ENCODE peak calls at places on chromosomes 1 and 21, in six cellular contexts. K is naive thymus-derived CD4-positive, alpha-beta T cell; Z is mesendoderm; N is neuronal stem cell; X is mucosa of descending colon; F is Panc1. H is an unnamed sample. For H3K4me1 and H3K36me3, the result is how much of the 10 kb centered on the place peaks cover.

GRCh38 chr21:26739189-26739588 is 106.0 kb downstream of the ADAMTS1 start:
- DNase-seq in K (no peak), Z (peak), N (no peak), X (no peak), F (no peak), H (no peak)

GRCh38 chr1:28326980-28327379 is 1.9 kb upstream of the MED18 start:
- DNase-seq in K (no peak), Z (no peak), N (no peak), X (no peak), F (no peak), H (no peak)

GRCh38 chr1:184507604-184508289 is 120.9 kb downstream of the C1orf21 start:
- DNase-seq in K (no peak), Z (no peak), N (no peak), X (no peak), F (no peak), H (no peak)

GRCh38 chr1:210446479-210446878 is 117.8 kb downstream of the HHAT start:
- DNase-seq in K (peak), Z (no peak), N (peak), X (no peak), F (no peak), H (no peak)

GRCh38 chr1:207908112-207908734 is 2.7 kb downstream of the CD34 start:
- DNase-seq in K (no peak), Z (peak), N (no peak), X (no peak), F (no peak), H (no peak)

GRCh38 chr1:185054365-185055060 is 9.2 kb downstream of the RNF2 start:
- DNase-seq in K (no peak), Z (no peak), N (no peak), X (no peak), F (no peak), H (no peak)

GRCh38 chr21:26501622-26502021 is 71.5 kb downstream of the CYYR1 start:
- DNase-seq in K (no peak), Z (no peak), N (no peak), X (no peak), F (no peak), H (no peak)

GRCh38 chr1:157105298-157105987 is 5.8 kb upstream of the ETV3L start:
- DNase-seq in K (no peak), Z (no peak), N (no peak), X (no peak), F (no peak), H (no peak)

GRCh38 chr1:93732514-93732913 is 50.9 kb upstream of the BCAR3 start:
- DNase-seq in K (no peak), Z (peak), N (no peak), X (no peak), F (no peak), H (no peak)

GRCh38 chr1:11337536-11338350 is 64.7 kb downstream of the UBIAD1 start:
- DNase-seq in K (peak), Z (peak), N (peak), X (no peak), F (peak), H (peak)

GRCh38 chr1:209989525-209989924 is 51.5 kb downstream of the SYT14 start:
- DNase-seq in K (no peak), Z (no peak), N (no peak), X (no peak), F (no peak), H (peak)

GRCh38 chr21:38773108-38774061 is 32.3 kb upstream of the ETS2 start:
- DNase-seq in K (no peak), Z (no peak), N (no peak), X (no peak), F (peak), H (no peak)

GRCh38 chr1:160665330-160666078 is 18.7 kb upstream of the SLAMF1 start:
- DNase-seq in K (no peak), Z (peak), N (no peak), X (peak), F (no peak), H (no peak)

GRCh38 chr1:54645806-54646676 is 4.5 kb downstream of the MROH7 start:
- DNase-seq in K (no peak), Z (no peak), N (no peak), X (no peak), F (no peak), H (no peak)

GRCh38 chr1:180680558-180681144 is 48.8 kb downstream of the XPR1 start:
- DNase-seq in K (no peak), Z (no peak), N (no peak), X (no peak), F (no peak), H (no peak)

GRCh38 chr1:17861685-17862084 is 106.6 kb downstream of the ACTL8 start:
- DNase-seq in K (no peak), Z (peak), N (no peak), X (no peak), F (no peak), H (no peak)

GRCh38 chr1:41371630-41372599 is 10.7 kb downstream of the FOXO6 start:
- DNase-seq in K (no peak), Z (peak), N (no peak), X (no peak), F (no peak), H (peak)

GRCh38 chr1:40929145-40929544 is 50.4 kb upstream of the CTPS1 start:
- DNase-seq in K (no peak), Z (no peak), N (no peak), X (no peak), F (no peak), H (no peak)

GRCh38 chr1:221765527-221765926 is 23.6 kb upstream of the DUSP10 start:
- DNase-seq in K (no peak), Z (no peak), N (no peak), X (no peak), F (no peak), H (no peak)

GRCh38 chr1:227929746-227930472 is 17.8 kb downstream of the WNT9A start:
- DNase-seq in K (no peak), Z (no peak), N (no peak), X (peak), F (no peak), H (no peak)

GRCh38 chr1:203153051-203153988 is 22.3 kb downstream of the MYBPH start:
- DNase-seq in K (no peak), Z (peak), N (peak), X (no peak), F (no peak), H (no peak)

GRCh38 chr21:34110594-34111202 is 37.3 kb downstream of the MRPS6 start:
- DNase-seq in K (no peak), Z (no peak), N (no peak), X (no peak), F (no peak), H (no peak)
- H3K4me3 ChIP-seq in K (no peak), Z (no peak), N (no peak), X (no peak), F (no peak), H (no peak)

GRCh38 chr1:182765416-182765815 is 24.2 kb upstream of the NPL start:
- DNase-seq in K (no peak), Z (no peak), N (no peak), X (no peak), F (no peak), H (no peak)
- H3K4me1 ChIP-seq in K (under half), Z (under half), N (under half), X (under half), F (under half), H (under half)

DNA sequence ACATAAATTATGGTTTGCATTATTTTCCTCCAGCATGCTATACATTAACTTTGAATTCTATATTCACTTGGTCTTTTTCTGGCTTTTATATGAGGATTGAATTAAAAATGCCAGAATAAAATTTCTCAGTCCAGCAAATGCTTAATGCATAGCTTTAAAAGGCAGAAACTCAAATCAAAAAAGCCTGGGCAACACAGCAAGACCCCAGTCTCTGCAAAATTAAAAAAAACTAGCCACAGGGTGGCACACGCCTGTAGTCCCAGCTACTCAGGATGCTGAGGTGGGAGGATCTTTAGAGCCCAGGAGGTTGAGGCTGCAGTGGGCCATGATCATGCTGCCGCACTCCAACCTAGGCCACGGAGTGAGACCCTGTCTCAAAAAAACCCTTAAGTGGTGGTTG is 19.8 kb downstream of the ATP1B1 start:
- DNase-seq in K (no peak), Z (no peak), N (no peak), X (no peak), F (no peak), H (no peak)
- H3K36me3 ChIP-seq in K (under half), Z (under half), N (half or more), X (under half), F (under half), H (half or more)

GRCh38 chr1:215081566-215082531 is 688 bp upstream of the KCNK2 start:
- DNase-seq in K (no peak), Z (peak), N (peak), X (no peak), F (no peak), H (no peak)
- H3K4me3 ChIP-seq in K (no peak), Z (no peak), N (peak), X (no peak), F (peak), H (peak)

GRCh38 chr1:3463408-3463811 is 8.9 kb downstream of the ARHGEF16 start:
- DNase-seq in K (no peak), Z (no peak), N (no peak), X (no peak), F (no peak), H (no peak)
- H3K4me1 ChIP-seq in K (under half), Z (under half), N (under half), X (under half), F (under half), H (under half)

DNA sequence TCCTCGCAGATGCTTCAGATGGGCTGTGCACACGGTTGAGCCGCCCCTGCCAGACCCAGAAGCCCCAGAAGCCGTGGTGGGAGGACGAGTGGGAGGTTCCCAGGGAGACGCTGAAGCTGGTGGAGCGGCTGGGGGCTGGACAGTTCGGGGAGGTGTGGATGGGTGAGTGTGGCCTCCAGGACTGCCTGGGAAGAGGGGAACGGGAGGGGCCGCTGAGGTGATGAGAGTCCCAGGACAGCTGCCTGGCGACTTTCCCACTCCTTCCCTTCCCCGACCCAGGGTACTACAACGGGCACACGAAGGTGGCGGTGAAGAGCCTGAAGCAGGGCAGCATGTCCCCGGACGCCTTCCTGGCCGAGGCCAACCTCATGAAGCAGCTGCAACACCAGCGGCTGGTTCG is 15.6 kb upstream of the HDAC1 start:
- DNase-seq in K (no peak), Z (no peak), N (no peak), X (no peak), F (no peak), H (no peak)
- H3K36me3 ChIP-seq in K (under half), Z (under half), N (under half), X (under half), F (under half), H (under half)

GRCh38 chr1:167230437-167230836 is 9.8 kb downstream of the POU2F1 start:
- DNase-seq in K (no peak), Z (no peak), N (no peak), X (no peak), F (no peak), H (no peak)

GRCh38 chr1:167232801-167233200 is 12.1 kb downstream of the POU2F1 start:
- DNase-seq in K (no peak), Z (no peak), N (no peak), X (no peak), F (no peak), H (no peak)

GRCh38 chr1:167227934-167228378 is 7.3 kb downstream of the POU2F1 start:
- DNase-seq in K (no peak), Z (peak), N (no peak), X (no peak), F (no peak), H (no peak)

GRCh38 chr1:167233373-167233772 is 12.7 kb downstream of the POU2F1 start:
- DNase-seq in K (no peak), Z (no peak), N (no peak), X (no peak), F (no peak), H (no peak)

DNA sequence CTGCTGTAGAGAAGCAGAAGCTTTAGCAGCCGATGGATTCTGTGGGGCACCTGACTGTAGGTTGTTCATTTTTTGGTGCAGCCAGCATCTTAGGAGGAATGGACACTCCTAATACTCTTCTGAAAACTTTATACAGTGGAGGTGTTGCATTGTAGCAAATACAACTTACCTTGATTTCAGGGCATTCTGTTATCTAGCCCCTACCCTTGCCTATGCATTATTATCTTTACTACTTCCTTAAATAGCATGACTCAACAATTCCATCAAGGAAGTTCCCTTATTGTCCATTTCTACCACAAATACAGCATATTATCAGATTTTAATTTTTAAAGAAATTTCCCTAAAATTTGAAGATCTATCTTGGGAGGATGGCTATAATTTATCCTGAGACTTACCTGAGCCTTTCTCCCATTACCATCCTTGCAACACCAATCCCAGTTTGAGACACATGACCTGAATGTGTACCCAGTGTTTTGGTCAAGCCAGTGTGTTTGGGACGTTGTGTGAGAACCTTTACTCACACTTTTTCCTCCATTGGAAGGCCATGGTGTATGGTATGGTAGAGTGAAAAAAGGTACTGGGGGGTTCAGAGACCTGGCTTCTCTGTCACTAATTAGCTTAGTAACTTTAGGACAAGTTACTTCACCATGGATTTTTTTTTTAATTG is 9.2 kb downstream of the POU2F1 start:
- DNase-seq in K (no peak), Z (no peak), N (no peak), X (no peak), F (no peak), H (no peak)
- H3K4me3 ChIP-seq in K (no peak), Z (no peak), N (no peak), X (no peak), F (no peak), H (no peak)

DNA sequence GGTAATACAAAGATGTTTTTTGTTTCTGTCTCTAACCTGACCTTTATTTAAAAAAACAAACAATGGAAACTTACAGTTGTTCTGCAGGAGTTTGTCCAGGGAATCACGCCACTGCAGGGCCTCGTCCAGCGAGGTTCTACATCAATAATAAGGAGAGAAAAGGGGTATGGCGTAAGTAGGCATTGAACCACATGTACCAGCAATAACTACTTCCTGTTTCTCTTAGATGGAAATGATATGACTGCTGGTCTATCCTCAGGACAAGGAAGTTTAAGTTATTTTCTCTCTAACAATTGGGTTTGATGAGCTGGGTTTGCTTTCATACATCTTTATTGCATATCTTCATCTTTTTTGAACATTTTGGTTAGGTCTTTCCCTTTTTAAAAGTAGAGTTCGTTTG is 40.9 kb downstream of the RGS5 start:
- DNase-seq in K (no peak), Z (no peak), N (no peak), X (no peak), F (no peak), H (no peak)
- H3K4me1 ChIP-seq in K (under half), Z (under half), N (under half), X (under half), F (under half), H (under half)

GRCh38 chr1:206482611-206483010 is 12.3 kb downstream of the IKBKE start:
- DNase-seq in K (no peak), Z (no peak), N (no peak), X (no peak), F (no peak), H (no peak)

GRCh38 chr1:206477581-206478380 is 7.5 kb downstream of the IKBKE start:
- DNase-seq in K (no peak), Z (no peak), N (no peak), X (no peak), F (no peak), H (no peak)

GRCh38 chr1:206478746-206479145 is 8.5 kb downstream of the IKBKE start:
- DNase-seq in K (no peak), Z (no peak), N (no peak), X (no peak), F (no peak), H (no peak)

GRCh38 chr1:206479164-206480125 is 9.2 kb downstream of the IKBKE start:
- DNase-seq in K (peak), Z (peak), N (peak), X (no peak), F (peak), H (peak)

DNA sequence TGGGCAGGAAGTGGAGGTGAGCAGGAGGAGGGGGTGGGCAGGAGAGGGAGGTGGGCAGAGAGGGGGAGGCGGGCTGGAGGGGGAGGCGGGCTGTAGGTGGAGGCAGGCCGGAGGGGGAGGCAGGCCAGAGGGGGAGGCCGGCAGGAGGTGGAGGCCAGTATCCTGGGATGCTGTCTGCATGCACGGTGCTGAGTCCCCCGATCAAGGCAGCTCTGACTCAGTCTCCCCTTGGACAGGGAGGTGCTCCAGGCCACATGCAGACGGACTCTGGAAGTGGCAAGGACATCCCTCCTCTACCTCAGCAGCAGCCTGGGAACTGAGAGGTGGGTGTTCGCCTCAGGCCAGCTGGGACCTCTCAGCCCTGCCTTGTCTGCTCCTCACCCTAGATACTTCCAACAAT is 9.9 kb downstream of the IKBKE start:
- DNase-seq in K (no peak), Z (no peak), N (no peak), X (no peak), F (no peak), H (no peak)
- H3K36me3 ChIP-seq in K (under half), Z (under half), N (under half), X (under half), F (under half), H (under half)